ENCODE peak calls at places on chromosomes 13 and 19, in seven cellular contexts. One of them, this sample, is unnamed.
A peak's percentile ranks its signal among the peaks of the same experiment; 100 is the strongest.

GRCh38 chr19:32388393-32388724 is 17.2 kb upstream of the DPY19L3 start:
- DNase-seq in Kasumi-1: no peak
- DNase-seq in ACHN: no peak
- DNase-seq in osteocyte: no peak
- DNase-seq in stimulated activated CD8-positive, alpha-beta memory T cell treated with anti-CD3 and anti-CD28 coated beads, Interleukin-7, amount 100 ng/mL, for 1 hour: no peak
- DNase-seq in stomach: no peak
- DNase-seq in activated CD8-positive, alpha-beta memory T cell treated with anti-CD3 and anti-CD28 coated beads for 4 hours: no peak
- DNase-seq in this sample: no peak

GRCh38 chr19:4064073-4064550 is 2.6 kb downstream of the ZBTB7A start:
- DNase-seq in osteocyte: no peak
- DNase-seq in stimulated activated CD8-positive, alpha-beta memory T cell treated with anti-CD3 and anti-CD28 coated beads, Interleukin-7, amount 100 ng/mL, for 1 hour: no peak
- DNase-seq in activated CD8-positive, alpha-beta memory T cell treated with anti-CD3 and anti-CD28 coated beads for 4 hours: no peak
- DNase-seq in ACHN: peak; percentile 31
- DNase-seq in stomach: no peak
- DNase-seq in Kasumi-1: no peak
- DNase-seq in this sample: no peak

GRCh38 chr13:82358284-82358683 is 1524.0 kb downstream of the SLITRK1 start:
- DNase-seq in stimulated activated CD8-positive, alpha-beta memory T cell treated with anti-CD3 and anti-CD28 coated beads, Interleukin-7, amount 100 ng/mL, for 1 hour: no peak
- DNase-seq in ACHN: no peak
- DNase-seq in Kasumi-1: no peak
- DNase-seq in osteocyte: no peak
- DNase-seq in stomach: no peak
- DNase-seq in activated CD8-positive, alpha-beta memory T cell treated with anti-CD3 and anti-CD28 coated beads for 4 hours: no peak
- DNase-seq in this sample: no peak

GRCh38 chr19:18503971-18504885 is 17.6 kb downstream of the ELL start:
- DNase-seq in Kasumi-1: no peak
- DNase-seq in osteocyte: no peak
- DNase-seq in stimulated activated CD8-positive, alpha-beta memory T cell treated with anti-CD3 and anti-CD28 coated beads, Interleukin-7, amount 100 ng/mL, for 1 hour: no peak
- DNase-seq in activated CD8-positive, alpha-beta memory T cell treated with anti-CD3 and anti-CD28 coated beads for 4 hours: no peak
- DNase-seq in stomach: peak; percentile 51
- DNase-seq in ACHN: peak; percentile 72
- DNase-seq in this sample: no peak

GRCh38 chr13:85509512-85509911 is 289.7 kb downstream of the SLITRK6 start:
- DNase-seq in stomach: no peak
- DNase-seq in ACHN: no peak
- DNase-seq in osteocyte: no peak
- DNase-seq in activated CD8-positive, alpha-beta memory T cell treated with anti-CD3 and anti-CD28 coated beads for 4 hours: no peak
- DNase-seq in stimulated activated CD8-positive, alpha-beta memory T cell treated with anti-CD3 and anti-CD28 coated beads, Interleukin-7, amount 100 ng/mL, for 1 hour: no peak
- DNase-seq in Kasumi-1: no peak
- DNase-seq in this sample: no peak

GRCh38 chr13:106569233-106570095 is 1.5 kb upstream of the ARGLU1 start:
- DNase-seq in stomach: no peak
- DNase-seq in ACHN: no peak
- DNase-seq in stimulated activated CD8-positive, alpha-beta memory T cell treated with anti-CD3 and anti-CD28 coated beads, Interleukin-7, amount 100 ng/mL, for 1 hour: no peak
- DNase-seq in Kasumi-1: no peak
- DNase-seq in osteocyte: no peak
- DNase-seq in activated CD8-positive, alpha-beta memory T cell treated with anti-CD3 and anti-CD28 coated beads for 4 hours: no peak
- DNase-seq in this sample: no peak

GRCh38 chr19:33402421-33403220 is 29.1 kb downstream of the CEBPG start:
- DNase-seq in stimulated activated CD8-positive, alpha-beta memory T cell treated with anti-CD3 and anti-CD28 coated beads, Interleukin-7, amount 100 ng/mL, for 1 hour: no peak
- DNase-seq in activated CD8-positive, alpha-beta memory T cell treated with anti-CD3 and anti-CD28 coated beads for 4 hours: no peak
- DNase-seq in stomach: no peak
- DNase-seq in ACHN: no peak
- DNase-seq in Kasumi-1: no peak
- DNase-seq in osteocyte: no peak
- DNase-seq in this sample: no peak

GRCh38 chr13:91361755-91362271 is 14.3 kb downstream of the MIR17HG start:
- DNase-seq in stimulated activated CD8-positive, alpha-beta memory T cell treated with anti-CD3 and anti-CD28 coated beads, Interleukin-7, amount 100 ng/mL, for 1 hour: no peak
- DNase-seq in activated CD8-positive, alpha-beta memory T cell treated with anti-CD3 and anti-CD28 coated beads for 4 hours: no peak
- DNase-seq in osteocyte: no peak
- DNase-seq in ACHN: no peak
- DNase-seq in stomach: no peak
- DNase-seq in Kasumi-1: no peak
- DNase-seq in this sample: no peak

GRCh38 chr13:24208314-24208713 is 47.8 kb downstream of the SPATA13 start:
- DNase-seq in activated CD8-positive, alpha-beta memory T cell treated with anti-CD3 and anti-CD28 coated beads for 4 hours: no peak
- DNase-seq in osteocyte: no peak
- DNase-seq in stomach: no peak
- DNase-seq in stimulated activated CD8-positive, alpha-beta memory T cell treated with anti-CD3 and anti-CD28 coated beads, Interleukin-7, amount 100 ng/mL, for 1 hour: no peak
- DNase-seq in ACHN: peak; percentile 68
- DNase-seq in Kasumi-1: no peak
- DNase-seq in this sample: no peak

GRCh38 chr19:7267792-7268736 is 26.1 kb downstream of the INSR start:
- DNase-seq in stimulated activated CD8-positive, alpha-beta memory T cell treated with anti-CD3 and anti-CD28 coated beads, Interleukin-7, amount 100 ng/mL, for 1 hour: no peak
- DNase-seq in Kasumi-1: peak; percentile 40
- DNase-seq in osteocyte: no peak
- DNase-seq in activated CD8-positive, alpha-beta memory T cell treated with anti-CD3 and anti-CD28 coated beads for 4 hours: no peak
- DNase-seq in ACHN: no peak
- DNase-seq in stomach: no peak
- DNase-seq in this sample: no peak

GRCh38 chr19:57620673-57621348 is 6.8 kb downstream of the ZNF134 start:
- DNase-seq in stomach: no peak
- DNase-seq in stimulated activated CD8-positive, alpha-beta memory T cell treated with anti-CD3 and anti-CD28 coated beads, Interleukin-7, amount 100 ng/mL, for 1 hour: no peak
- DNase-seq in activated CD8-positive, alpha-beta memory T cell treated with anti-CD3 and anti-CD28 coated beads for 4 hours: no peak
- DNase-seq in Kasumi-1: no peak
- DNase-seq in osteocyte: peak; percentile 15
- DNase-seq in ACHN: peak; percentile 13
- DNase-seq in this sample: no peak

GRCh38 chr13:101140936-101141335 is 275.4 kb downstream of the NALCN start:
- DNase-seq in ACHN: no peak
- DNase-seq in Kasumi-1: no peak
- DNase-seq in activated CD8-positive, alpha-beta memory T cell treated with anti-CD3 and anti-CD28 coated beads for 4 hours: no peak
- DNase-seq in osteocyte: no peak
- DNase-seq in stomach: no peak
- DNase-seq in stimulated activated CD8-positive, alpha-beta memory T cell treated with anti-CD3 and anti-CD28 coated beads, Interleukin-7, amount 100 ng/mL, for 1 hour: no peak
- DNase-seq in this sample: no peak

GRCh38 chr13:97302611-97303010 is 80.5 kb downstream of the MBNL2 start:
- DNase-seq in stomach: no peak
- DNase-seq in stimulated activated CD8-positive, alpha-beta memory T cell treated with anti-CD3 and anti-CD28 coated beads, Interleukin-7, amount 100 ng/mL, for 1 hour: no peak
- DNase-seq in activated CD8-positive, alpha-beta memory T cell treated with anti-CD3 and anti-CD28 coated beads for 4 hours: no peak
- DNase-seq in osteocyte: no peak
- DNase-seq in Kasumi-1: no peak
- DNase-seq in ACHN: no peak
- DNase-seq in this sample: no peak